ENCODE peak calls at places on chromosomes 3 and 15, in ten cellular contexts. X is endothelial cell of umbilical vein, A is kidney, R is tibial nerve, Q is neural progenitor cell, V is transverse colon, T is cardiac muscle cell, H is uterus, U is heart right ventricle, G is tibial artery. E is an unnamed sample. For H3K4me1, the result is how much of the 10 kb centered on the place peaks cover.

GRCh38 chr3:177145402-177145801 is 51.9 kb downstream of the TBL1XR1 start:
- DNase-seq in X (no peak), A (no peak), R (no peak), Q (no peak), V (no peak), T (no peak), H (no peak), U (no peak), G (no peak), E (no peak)

GRCh38 chr3:13850161-13850945 is 29.5 kb downstream of the WNT7A start:
- DNase-seq in X (no peak), A (peak), R (no peak), Q (peak), V (no peak), T (peak), H (no peak), U (no peak), G (no peak), E (no peak)

GRCh38 chr3:9398715-9399708 is 1.6 kb downstream of the SETD5 start:
- DNase-seq in X (peak), A (no peak), R (no peak), Q (peak), V (no peak), T (peak), H (no peak), U (no peak), G (no peak), E (no peak)

GRCh38 chr15:62325597-62325996 is 160.5 kb upstream of the C2CD4B start:
- DNase-seq in X (no peak), A (no peak), R (no peak), Q (no peak), V (no peak), T (no peak), H (no peak), U (no peak), G (no peak), E (no peak)

GRCh38 chr3:132661120-132661519 is 991 bp downstream of the UBA5 start:
- DNase-seq in X (peak), A (no peak), R (no peak), Q (no peak), V (no peak), T (peak), H (no peak), U (no peak), G (no peak), E (no peak)

GRCh38 chr3:28077566-28077965 is 163.9 kb upstream of the CMC1 start:
- DNase-seq in X (peak), A (peak), R (peak), Q (peak), V (no peak), T (no peak), H (no peak), U (peak), G (peak), E (no peak)

GRCh38 chr3:31157893-31158620 is 263.6 kb upstream of the GADL1 start:
- DNase-seq in X (no peak), A (no peak), R (no peak), Q (no peak), V (no peak), T (peak), H (no peak), U (no peak), G (no peak), E (no peak)

GRCh38 chr3:111324142-111324541 is 217.9 kb upstream of the CD96 start:
- DNase-seq in X (no peak), A (no peak), R (no peak), Q (no peak), V (no peak), T (no peak), H (no peak), U (no peak), G (no peak), E (no peak)

GRCh38 chr3:14253983-14254382 is 75.4 kb downstream of the LSM3 start:
- DNase-seq in X (no peak), A (no peak), R (no peak), Q (no peak), V (no peak), T (no peak), H (peak), U (no peak), G (no peak), E (no peak)

GRCh38 chr3:12681089-12681488 is 17.2 kb upstream of the RAF1 start:
- DNase-seq in X (no peak), A (peak), R (no peak), Q (no peak), V (no peak), T (no peak), H (no peak), U (no peak), G (no peak), E (no peak)

GRCh38 chr3:179837374-179837773 is 184.5 kb downstream of the USP13 start:
- DNase-seq in X (peak), A (no peak), R (no peak), Q (no peak), V (no peak), T (no peak), H (no peak), U (no peak), G (no peak), E (no peak)

GRCh38 chr3:49864505-49864904 is 5.2 kb downstream of the CAMKV start:
- DNase-seq in X (no peak), A (no peak), R (no peak), Q (no peak), V (no peak), T (no peak), H (no peak), U (no peak), G (no peak), E (no peak)

GRCh38 chr3:149971403-149972075 is 844 bp upstream of the PFN2 start:
- DNase-seq in X (peak), A (peak), R (peak), Q (no peak), V (peak), T (peak), H (peak), U (peak), G (peak), E (peak)

GRCh38 chr3:56645407-56645806 is 37.7 kb downstream of the TASOR start:
- DNase-seq in X (no peak), A (no peak), R (no peak), Q (no peak), V (no peak), T (no peak), H (no peak), U (no peak), G (no peak), E (no peak)

GRCh38 chr15:81296673-81297072 is 27.3 kb downstream of the STARD5 start:
- DNase-seq in X (peak), A (peak), R (peak), Q (no peak), V (peak), T (no peak), H (no peak), U (peak), G (peak), E (peak)

DNA sequence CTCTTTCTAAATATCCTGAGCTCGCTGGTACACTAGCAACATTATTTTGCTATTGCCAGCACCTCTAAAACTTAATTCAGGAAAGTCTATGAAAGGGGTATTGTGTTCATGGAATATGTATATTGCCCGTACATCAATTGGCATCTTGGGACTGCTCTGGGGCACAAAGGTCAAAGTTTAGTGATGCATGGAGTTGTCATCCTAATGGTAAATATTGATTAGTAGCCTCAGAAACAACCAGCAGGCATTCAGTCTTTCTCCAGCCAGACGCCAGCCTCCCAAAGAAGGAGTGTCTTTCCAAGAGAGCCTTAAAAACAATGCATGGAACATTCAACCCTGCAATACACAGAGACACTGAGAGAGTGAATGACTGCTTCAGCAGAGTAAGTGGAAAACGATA is 377.3 kb downstream of the SHQ1 start:
- DNase-seq in X (no peak), A (no peak), R (no peak), Q (no peak), V (no peak), T (no peak), H (no peak), U (no peak), G (no peak), E (no peak)
- H3K4me1 ChIP-seq in X (under half), A (under half), R (under half), Q (under half), V (under half), T (under half), H (under half), U (under half), G (under half), E (under half)

GRCh38 chr3:41880387-41880786 is 81.5 kb downstream of the ULK4 start:
- DNase-seq in X (no peak), A (no peak), R (no peak), Q (no peak), V (no peak), T (no peak), H (no peak), U (no peak), G (no peak), E (no peak)

GRCh38 chr3:41881233-41881821 is 80.6 kb downstream of the ULK4 start:
- DNase-seq in X (peak), A (no peak), R (peak), Q (peak), V (no peak), T (peak), H (peak), U (peak), G (no peak), E (no peak)
- TF ChIP-seq CTCF in X (peak), A (peak), R (peak), Q (peak), V (peak), T (peak), H (peak), U (peak), G (peak), E (peak)

DNA sequence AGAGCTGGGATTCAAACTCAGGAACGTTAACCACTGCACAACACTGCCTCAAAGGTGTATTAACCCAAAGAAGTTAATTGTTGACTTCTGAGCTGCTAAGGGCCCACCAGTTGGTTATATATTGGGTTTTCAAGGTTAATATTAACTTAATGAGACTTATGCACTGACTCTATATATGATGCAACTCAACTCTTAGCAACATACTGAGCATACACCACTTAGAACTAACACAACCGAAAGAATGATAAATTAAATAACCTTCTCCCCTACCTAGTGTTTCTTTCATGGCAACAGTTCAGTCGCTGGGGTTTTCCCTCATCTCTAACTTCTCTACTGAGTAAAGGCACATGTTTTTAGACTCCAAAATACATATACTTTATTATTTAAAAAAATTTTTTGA is 34.5 kb downstream of the FOXP1 start:
- DNase-seq in X (no peak), A (no peak), R (no peak), Q (no peak), V (no peak), T (no peak), H (no peak), U (no peak), G (no peak), E (no peak)
- H3K4me1 ChIP-seq in X (under half), A (under half), R (under half), Q (under half), V (under half), T (under half), H (under half), U (under half), G (under half), E (under half)

GRCh38 chr3:130490246-130490645 is 26.7 kb upstream of the COL6A6 start:
- DNase-seq in X (no peak), A (no peak), R (no peak), Q (no peak), V (no peak), T (no peak), H (no peak), U (no peak), G (no peak), E (no peak)
- TF ChIP-seq CTCF in X (no peak), A (no peak), R (no peak), Q (no peak), V (no peak), T (no peak), H (no peak), U (no peak), G (no peak), E (no peak)

GRCh38 chr15:92439311-92439710 is 45.6 kb downstream of the ST8SIA2 start:
- DNase-seq in X (no peak), A (no peak), R (no peak), Q (no peak), V (no peak), T (no peak), H (no peak), U (no peak), G (no peak), E (no peak)

GRCh38 chr15:92443381-92443780 is 49.7 kb downstream of the ST8SIA2 start:
- DNase-seq in X (no peak), A (no peak), R (no peak), Q (no peak), V (no peak), T (no peak), H (no peak), U (no peak), G (no peak), E (no peak)

GRCh38 chr15:92435145-92435544 is 41.5 kb downstream of the ST8SIA2 start:
- DNase-seq in X (no peak), A (no peak), R (no peak), Q (no peak), V (no peak), T (no peak), H (no peak), U (no peak), G (no peak), E (no peak)

GRCh38 chr15:92438471-92438870 is 44.8 kb downstream of the ST8SIA2 start:
- DNase-seq in X (no peak), A (no peak), R (no peak), Q (no peak), V (no peak), T (no peak), H (no peak), U (no peak), G (no peak), E (no peak)
- H3K4me1 ChIP-seq in X (under half), A (under half), R (under half), Q (under half), V (under half), T (under half), H (under half), U (under half), G (under half), E (under half)

GRCh38 chr3:128970741-128971048 is 23.2 kb downstream of the CFAP92 start:
- DNase-seq in X (no peak), A (no peak), R (no peak), Q (no peak), V (no peak), T (no peak), H (no peak), U (no peak), G (no peak), E (no peak)
- TF ChIP-seq CTCF in X (no peak), A (no peak), R (no peak), Q (no peak), V (no peak), T (no peak), H (no peak), U (no peak), G (no peak), E (no peak)

DNA sequence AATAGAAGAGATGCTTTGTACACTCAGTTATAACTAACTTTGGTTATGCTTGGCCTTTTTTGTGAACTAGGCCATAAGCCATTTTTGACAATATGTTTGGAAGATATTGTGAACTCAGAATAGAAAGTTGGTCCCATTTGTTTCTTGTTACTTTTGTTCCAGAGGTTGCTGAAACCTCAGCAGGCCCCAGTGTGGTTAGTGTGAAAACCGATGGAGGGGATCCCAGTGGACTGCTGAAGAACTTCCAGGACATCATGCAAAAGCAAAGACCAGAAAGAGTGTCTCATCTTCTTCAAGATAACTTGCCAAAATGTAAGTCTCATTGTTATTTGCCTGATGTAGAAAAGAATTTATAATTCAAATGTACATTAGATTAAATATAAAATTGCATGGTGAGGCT is 5.7 kb downstream of the ALAS1 start:
- DNase-seq in X (no peak), A (no peak), R (no peak), Q (no peak), V (no peak), T (no peak), H (no peak), U (no peak), G (no peak), E (no peak)
- H3K4me1 ChIP-seq in X (under half), A (under half), R (under half), Q (under half), V (under half), T (under half), H (under half), U (under half), G (under half), E (under half)

GRCh38 chr15:77495806-77496589 is 75.3 kb downstream of the HMG20A start:
- DNase-seq in X (peak), A (no peak), R (no peak), Q (peak), V (no peak), T (no peak), H (no peak), U (peak), G (no peak), E (no peak)

GRCh38 chr15:77496710-77497107 is 76.0 kb downstream of the HMG20A start:
- DNase-seq in X (peak), A (peak), R (peak), Q (peak), V (peak), T (peak), H (peak), U (peak), G (peak), E (peak)

GRCh38 chr15:77497942-77498361 is 77.3 kb downstream of the HMG20A start:
- DNase-seq in X (no peak), A (no peak), R (no peak), Q (no peak), V (no peak), T (peak), H (peak), U (peak), G (no peak), E (no peak)

GRCh38 chr15:77499087-77499765 is 78.5 kb downstream of the HMG20A start:
- DNase-seq in X (no peak), A (no peak), R (no peak), Q (peak), V (no peak), T (no peak), H (no peak), U (no peak), G (no peak), E (no peak)

DNA sequence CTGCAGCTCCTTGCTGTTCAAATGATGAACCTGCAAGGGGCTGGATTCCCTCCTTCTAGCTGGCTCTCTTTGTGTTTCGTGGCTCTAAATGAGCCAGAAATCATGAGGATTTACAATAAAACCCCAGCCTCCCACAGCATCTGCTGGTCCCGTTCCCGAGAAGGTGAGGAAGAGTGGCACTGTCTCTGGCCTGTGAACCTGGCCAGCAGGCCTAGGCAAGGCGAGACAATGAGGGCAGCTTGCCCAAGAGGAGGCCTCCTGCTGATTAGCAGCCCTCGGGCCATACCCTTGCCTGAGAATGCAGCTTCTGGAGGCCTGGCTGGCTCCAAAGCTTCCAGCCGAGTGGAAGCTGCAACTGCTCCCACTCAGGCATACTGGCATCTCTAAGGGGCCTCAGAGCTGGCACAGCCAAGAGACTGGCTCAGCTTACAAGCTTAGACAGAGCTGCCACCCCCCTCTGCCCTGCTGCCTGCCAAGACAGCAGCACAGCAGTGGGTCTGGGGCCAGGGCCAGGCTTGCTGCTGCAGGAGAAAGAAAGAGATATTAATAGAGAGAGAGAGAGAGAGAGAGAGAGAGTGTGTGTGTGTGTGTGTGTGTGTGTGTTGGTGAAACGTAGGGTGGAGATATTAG is 76.5 kb downstream of the HMG20A start:
- DNase-seq in X (no peak), A (no peak), R (peak), Q (no peak), V (peak), T (peak), H (no peak), U (peak), G (no peak), E (no peak)
- TF ChIP-seq CTCF in X (no peak), A (no peak), R (no peak), Q (no peak), V (no peak), T (no peak), H (no peak), U (no peak), G (no peak), E (no peak)

GRCh38 chr3:122389892-122390291 is 5.9 kb downstream of the FAM162A start:
- DNase-seq in X (no peak), A (no peak), R (no peak), Q (no peak), V (no peak), T (no peak), H (no peak), U (no peak), G (no peak), E (no peak)
- H3K4me1 ChIP-seq in X (under half), A (under half), R (under half), Q (under half), V (under half), T (under half), H (under half), U (under half), G (under half), E (under half)

GRCh38 chr3:122577409-122578028 is at the start of gene PARP15:
- DNase-seq in X (peak), A (peak), R (no peak), Q (peak), V (peak), T (peak), H (no peak), U (peak), G (no peak), E (peak)

GRCh38 chr3:122576174-122576940 is 1.1 kb upstream of the PARP15 start:
- DNase-seq in X (no peak), A (no peak), R (no peak), Q (no peak), V (no peak), T (no peak), H (no peak), U (no peak), G (no peak), E (no peak)

GRCh38 chr3:122582390-122582789 is 4.9 kb downstream of the PARP15 start:
- DNase-seq in X (no peak), A (no peak), R (no peak), Q (no peak), V (no peak), T (no peak), H (no peak), U (no peak), G (no peak), E (no peak)

GRCh38 chr3:122581622-122582021 is 4.2 kb downstream of the PARP15 start:
- DNase-seq in X (no peak), A (no peak), R (no peak), Q (no peak), V (no peak), T (no peak), H (no peak), U (no peak), G (no peak), E (no peak)

GRCh38 chr3:122578110-122578740 is 775 bp downstream of the PARP15 start:
- DNase-seq in X (no peak), A (no peak), R (no peak), Q (no peak), V (no peak), T (no peak), H (no peak), U (no peak), G (no peak), E (no peak)
- TF ChIP-seq CTCF in X (no peak), A (no peak), R (no peak), Q (no peak), V (no peak), T (no peak), H (no peak), U (no peak), G (no peak), E (no peak)

E was measured in CD8-positive, alpha-beta T cell.